ENCODE peak calls at places on chromosomes 2 and 18, in ten cellular contexts. I is activated CD8-positive, alpha-beta T cell treated with anti-CD3 and anti-CD28 coated beads for 36 hours; Z is Right ventricle myocardium superior; F is effector memory CD8-positive, alpha-beta T cell; C is pancreas; A is activated naive CD8-positive, alpha-beta T cell treated with anti-CD3 and anti-CD28 coated beads, Interleukin-2, amount 10 ng/mL, durations not matched to agents 7 days and 5 days; G is heart right ventricle; Q is activated CD8-positive, alpha-beta memory T cell treated with anti-CD3 and anti-CD28 coated beads, Interleukin-2, amount 10 ng/mL, durations not matched to agents 7 days and 5 days; J is naive thymus-derived CD4-positive, alpha-beta T cell; V is naive B cell. W is an unnamed sample.

GRCh38 chr18:63378919-63379638 is 12.1 kb upstream of the KDSR start:
- ATAC-seq in I (peak), Z (no peak), F (no peak), C (no peak), A (peak), G (no peak), Q (peak), J (no peak), V (no peak), W (peak)

GRCh38 chr2:3299703-3300102 is 77.9 kb downstream of the EIPR1 start:
- ATAC-seq in I (no peak), Z (no peak), F (no peak), C (no peak), A (no peak), G (no peak), Q (no peak), J (no peak), V (no peak), W (no peak)

GRCh38 chr2:102197389-102198137 is 10.7 kb downstream of the IL1RL2 start:
- ATAC-seq in I (no peak), Z (no peak), F (peak), C (no peak), A (peak), G (no peak), Q (peak), J (no peak), V (no peak), W (no peak)

GRCh38 chr2:12288048-12288447 is 428.7 kb upstream of the TRIB2 start:
- ATAC-seq in I (no peak), Z (no peak), F (no peak), C (no peak), A (no peak), G (no peak), Q (no peak), J (no peak), V (no peak), W (no peak)

GRCh38 chr2:38592951-38593350 is 9.8 kb downstream of the HNRNPLL start:
- ATAC-seq in I (no peak), Z (no peak), F (no peak), C (no peak), A (no peak), G (no peak), Q (no peak), J (no peak), V (no peak), W (peak)

GRCh38 chr2:128746356-128746755 is 427.7 kb upstream of the HS6ST1 start:
- ATAC-seq in I (no peak), Z (peak), F (no peak), C (peak), A (no peak), G (no peak), Q (no peak), J (no peak), V (no peak), W (no peak)

GRCh38 chr18:62175521-62175920 is 11.3 kb downstream of the PIGN start:
- ATAC-seq in I (peak), Z (no peak), F (no peak), C (no peak), A (no peak), G (no peak), Q (no peak), J (no peak), V (no peak), W (peak)

GRCh38 chr2:239625106-239625845 is 224.5 kb upstream of the HDAC4 start:
- ATAC-seq in I (no peak), Z (no peak), F (peak), C (no peak), A (no peak), G (no peak), Q (no peak), J (no peak), V (no peak), W (no peak)

GRCh38 chr2:8049851-8050571 is 631.8 kb upstream of the ID2 start:
- ATAC-seq in I (peak), Z (no peak), F (peak), C (no peak), A (peak), G (no peak), Q (peak), J (peak), V (no peak), W (peak)

GRCh38 chr2:223102040-223102899 is 50.3 kb downstream of the KCNE4 start:
- ATAC-seq in I (no peak), Z (peak), F (no peak), C (no peak), A (no peak), G (no peak), Q (no peak), J (no peak), V (no peak), W (no peak)

GRCh38 chr2:150154308-150154797 is 333.1 kb downstream of the RND3 start:
- ATAC-seq in I (no peak), Z (no peak), F (no peak), C (no peak), A (no peak), G (no peak), Q (no peak), J (no peak), V (no peak), W (no peak)

GRCh38 chr2:149924549-149925213 is 337.1 kb upstream of the MMADHC start:
- ATAC-seq in I (no peak), Z (no peak), F (no peak), C (no peak), A (no peak), G (no peak), Q (no peak), J (no peak), V (no peak), W (no peak)

GRCh38 chr18:5122270-5122669 is 74.8 kb downstream of the AKAIN1 start:
- ATAC-seq in I (no peak), Z (no peak), F (no peak), C (no peak), A (no peak), G (no peak), Q (no peak), J (peak), V (no peak), W (no peak)

GRCh38 chr2:9166579-9167392 is 39.8 kb upstream of the ASAP2 start:
- ATAC-seq in I (no peak), Z (peak), F (no peak), C (no peak), A (no peak), G (peak), Q (no peak), J (no peak), V (no peak), W (no peak)